ENCODE peak calls at places on chromosome 18, in six cellular contexts. V is lower leg skin, E is ACHN, Q is EH, F is NCI-H748 treated with DMSO at 0.1 percent for 48 hours, H is GM23338. L is an unnamed sample.

GRCh38 chr18:8994603-8995002 is 107.9 kb upstream of the NDUFV2 start:
- DNase-seq in V (no peak), E (no peak), Q (peak; percentile 35), F (no peak), H (no peak), L (no peak)

GRCh38 chr18:52312321-52312720 is 27.7 kb upstream of the DCC start:
- DNase-seq in V (no peak), E (no peak), Q (no peak), F (peak; percentile 98), H (no peak), L (no peak)

GRCh38 chr18:74990563-74991081 is 218.3 kb downstream of the PTGR3 start:
- DNase-seq in V (no peak), E (no peak), Q (no peak), F (no peak), H (no peak), L (no peak)

GRCh38 chr18:56139792-56140254 is 498.6 kb downstream of the TXNL1 start:
- DNase-seq in V (no peak), E (no peak), Q (peak; percentile 97), F (no peak), H (no peak), L (no peak)

GRCh38 chr18:46950064-46950656 is 32.8 kb downstream of the KATNAL2 start:
- DNase-seq in V (no peak), E (peak; percentile 27), Q (peak; percentile 10), F (peak; percentile 69), H (peak; percentile 74), L (peak; percentile 50)

GRCh38 chr18:6279308-6279707 is 135.4 kb downstream of the L3MBTL4 start:
- DNase-seq in V (no peak), E (no peak), Q (no peak), F (no peak), H (no peak), L (no peak)

GRCh38 chr18:48493856-48494255 is 45.0 kb upstream of the CTIF start:
- DNase-seq in V (no peak), E (no peak), Q (peak; percentile 18), F (no peak), H (no peak), L (no peak)

GRCh38 chr18:31596081-31596872 is 4.6 kb downstream of the TTR start:
- DNase-seq in V (no peak), E (peak; percentile 42), Q (no peak), F (no peak), H (no peak), L (no peak)

GRCh38 chr18:48732767-48733424 is 194.1 kb downstream of the CTIF start:
- DNase-seq in V (no peak), E (no peak), Q (no peak), F (no peak), H (no peak), L (no peak)

GRCh38 chr18:3055861-3056260 is 42.9 kb upstream of the LPIN2 start:
- DNase-seq in V (no peak), E (no peak), Q (no peak), F (no peak), H (peak; percentile 38), L (no peak)

GRCh38 chr18:58087928-58088722 is 44.1 kb downstream of the NEDD4L start:
- DNase-seq in V (peak; percentile 71), E (no peak), Q (no peak), F (no peak), H (peak; percentile 36), L (no peak)

GRCh38 chr18:45755936-45756335 is 32.0 kb downstream of the SLC14A1 start:
- DNase-seq in V (peak; percentile 80), E (no peak), Q (peak; percentile 86), F (peak; percentile 52), H (no peak), L (peak; percentile 60)

GRCh38 chr18:29028560-29028959 is 851.6 kb upstream of the CDH2 start:
- DNase-seq in V (no peak), E (no peak), Q (no peak), F (no peak), H (no peak), L (no peak)

GRCh38 chr18:2901405-2901989 is 54.7 kb downstream of the EMILIN2 start:
- DNase-seq in V (peak; percentile 92), E (no peak), Q (peak; percentile 74), F (no peak), H (no peak), L (no peak)

GRCh38 chr18:61893304-61893970 is 630 bp upstream of the RNF152 start:
- DNase-seq in V (peak; percentile 88), E (no peak), Q (peak; percentile 63), F (no peak), H (peak; percentile 59), L (peak; percentile 84)

GRCh38 chr18:22604986-22605421 is 187.3 kb upstream of the CTAGE1 start:
- DNase-seq in V (no peak), E (no peak), Q (no peak), F (no peak), H (no peak), L (no peak)

GRCh38 chr18:52874774-52875173 is 534.8 kb downstream of the DCC start:
- DNase-seq in V (no peak), E (no peak), Q (no peak), F (no peak), H (no peak), L (no peak)

GRCh38 chr18:24605454-24605853 is 145.0 kb downstream of the HRH4 start:
- DNase-seq in V (no peak), E (no peak), Q (no peak), F (no peak), H (no peak), L (no peak)

GRCh38 chr18:63883617-63884016 is 3.9 kb upstream of the SERPINB2 start:
- DNase-seq in V (no peak), E (no peak), Q (no peak), F (no peak), H (no peak), L (no peak)

GRCh38 chr18:48811401-48811800 is 139.4 kb downstream of the SMAD7 start:
- DNase-seq in V (no peak), E (no peak), Q (no peak), F (no peak), H (no peak), L (no peak)

GRCh38 chr18:76456018-76456750 is 38.9 kb downstream of the ZNF516 start:
- DNase-seq in V (peak; percentile 62), E (no peak), Q (peak; percentile 32), F (no peak), H (no peak), L (peak; percentile 38)

GRCh38 chr18:22332590-22332989 is 85.1 kb downstream of the CTAGE1 start:
- DNase-seq in V (no peak), E (peak; percentile 33), Q (no peak), F (no peak), H (peak; percentile 84), L (no peak)

GRCh38 chr18:23114171-23114881 is 21.0 kb upstream of the CABLES1 start:
- DNase-seq in V (no peak), E (peak; percentile 64), Q (peak; percentile 20), F (no peak), H (no peak), L (peak; percentile 72)

GRCh38 chr18:73118121-73118816 is 250.5 kb upstream of the NETO1 start:
- DNase-seq in V (no peak), E (no peak), Q (peak; percentile 67), F (no peak), H (no peak), L (no peak)

GRCh38 chr18:74367905-74368304 is 52.3 kb downstream of the C18orf63 start:
- DNase-seq in V (no peak), E (no peak), Q (no peak), F (no peak), H (no peak), L (no peak)

GRCh38 chr18:45645610-45646009 is 30.3 kb downstream of the SLC14A2 start:
- DNase-seq in V (no peak), E (no peak), Q (no peak), F (no peak), H (no peak), L (no peak)

GRCh38 chr18:55199291-55199963 is 240.2 kb upstream of the CCDC68 start:
- DNase-seq in V (no peak), E (no peak), Q (no peak), F (no peak), H (no peak), L (no peak)

L was measured in left kidney.